ENCODE peak calls at places on chromosomes 16 and 17, in six cellular contexts. One of them, this sample, is unnamed.

GRCh38 chr16:85782476-85782875 is 16.9 kb downstream of the EMC8 start:
- DNase-seq in mammary epithelial cell: no peak
- DNase-seq in lower lobe of right lung: no peak
- DNase-seq in iPS-NIHi11: no peak
- DNase-seq in stimulated activated CD8-positive, alpha-beta memory T cell treated with anti-CD3 and anti-CD28 coated beads, Interleukin-7, amount 100 ng/mL, for 24 hours: no peak
- DNase-seq in amniotic stem cell: no peak
- DNase-seq in this sample: no peak

GRCh38 chr17:80509311-80509710 is 32.9 kb upstream of the NPTX1 start:
- DNase-seq in mammary epithelial cell: no peak
- DNase-seq in lower lobe of right lung: no peak
- DNase-seq in iPS-NIHi11: no peak
- DNase-seq in stimulated activated CD8-positive, alpha-beta memory T cell treated with anti-CD3 and anti-CD28 coated beads, Interleukin-7, amount 100 ng/mL, for 24 hours: no peak
- DNase-seq in amniotic stem cell: no peak
- DNase-seq in this sample: no peak

GRCh38 chr17:40404003-40404402 is 13.7 kb downstream of the TOP2A start:
- DNase-seq in mammary epithelial cell: no peak
- DNase-seq in lower lobe of right lung: no peak
- DNase-seq in iPS-NIHi11: no peak
- DNase-seq in stimulated activated CD8-positive, alpha-beta memory T cell treated with anti-CD3 and anti-CD28 coated beads, Interleukin-7, amount 100 ng/mL, for 24 hours: no peak
- DNase-seq in amniotic stem cell: no peak
- DNase-seq in this sample: no peak

GRCh38 chr16:55913717-55914116 is 38.5 kb upstream of the CES5A start:
- DNase-seq in mammary epithelial cell: peak; percentile 6
- DNase-seq in lower lobe of right lung: no peak
- DNase-seq in iPS-NIHi11: no peak
- DNase-seq in stimulated activated CD8-positive, alpha-beta memory T cell treated with anti-CD3 and anti-CD28 coated beads, Interleukin-7, amount 100 ng/mL, for 24 hours: no peak
- DNase-seq in amniotic stem cell: no peak
- DNase-seq in this sample: no peak

GRCh38 chr17:42673885-42674754 is 2.7 kb downstream of the PLEKHH3 start:
- DNase-seq in mammary epithelial cell: peak; percentile 31
- DNase-seq in lower lobe of right lung: no peak
- DNase-seq in iPS-NIHi11: peak; percentile 75
- DNase-seq in stimulated activated CD8-positive, alpha-beta memory T cell treated with anti-CD3 and anti-CD28 coated beads, Interleukin-7, amount 100 ng/mL, for 24 hours: no peak
- DNase-seq in amniotic stem cell: no peak
- DNase-seq in this sample: no peak

GRCh38 chr16:84718-85452 is 6.9 kb downstream of the MPG start:
- DNase-seq in mammary epithelial cell: peak; percentile 76
- DNase-seq in lower lobe of right lung: no peak
- DNase-seq in iPS-NIHi11: no peak
- DNase-seq in stimulated activated CD8-positive, alpha-beta memory T cell treated with anti-CD3 and anti-CD28 coated beads, Interleukin-7, amount 100 ng/mL, for 24 hours: peak; percentile 43
- DNase-seq in amniotic stem cell: peak; percentile 75
- DNase-seq in this sample: peak; percentile 93

GRCh38 chr16:30997887-30998711 is 12.3 kb downstream of the STX1B start:
- DNase-seq in mammary epithelial cell: peak; percentile 77
- DNase-seq in lower lobe of right lung: no peak
- DNase-seq in iPS-NIHi11: no peak
- DNase-seq in stimulated activated CD8-positive, alpha-beta memory T cell treated with anti-CD3 and anti-CD28 coated beads, Interleukin-7, amount 100 ng/mL, for 24 hours: no peak
- DNase-seq in amniotic stem cell: peak; percentile 83
- DNase-seq in this sample: peak; percentile 87

GRCh38 chr16:85690469-85691064 is 1.8 kb upstream of the GINS2 start:
- DNase-seq in mammary epithelial cell: no peak
- DNase-seq in lower lobe of right lung: no peak
- DNase-seq in iPS-NIHi11: no peak
- DNase-seq in stimulated activated CD8-positive, alpha-beta memory T cell treated with anti-CD3 and anti-CD28 coated beads, Interleukin-7, amount 100 ng/mL, for 24 hours: no peak
- DNase-seq in amniotic stem cell: no peak
- DNase-seq in this sample: no peak

GRCh38 chr16:381788-382717 is at the start of gene PGAP6:
- DNase-seq in mammary epithelial cell: no peak
- DNase-seq in lower lobe of right lung: peak; percentile 72
- DNase-seq in iPS-NIHi11: peak; percentile 88
- DNase-seq in stimulated activated CD8-positive, alpha-beta memory T cell treated with anti-CD3 and anti-CD28 coated beads, Interleukin-7, amount 100 ng/mL, for 24 hours: no peak
- DNase-seq in amniotic stem cell: peak; percentile 28
- DNase-seq in this sample: no peak

GRCh38 chr17:80452173-80452915 is 24.1 kb downstream of the NPTX1 start:
- DNase-seq in mammary epithelial cell: no peak
- DNase-seq in lower lobe of right lung: no peak
- DNase-seq in iPS-NIHi11: no peak
- DNase-seq in stimulated activated CD8-positive, alpha-beta memory T cell treated with anti-CD3 and anti-CD28 coated beads, Interleukin-7, amount 100 ng/mL, for 24 hours: no peak
- DNase-seq in amniotic stem cell: no peak
- DNase-seq in this sample: no peak

GRCh38 chr17:73365203-73365933 is 53.6 kb upstream of the CDC42EP4 start:
- DNase-seq in mammary epithelial cell: no peak
- DNase-seq in lower lobe of right lung: no peak
- DNase-seq in iPS-NIHi11: no peak
- DNase-seq in stimulated activated CD8-positive, alpha-beta memory T cell treated with anti-CD3 and anti-CD28 coated beads, Interleukin-7, amount 100 ng/mL, for 24 hours: no peak
- DNase-seq in amniotic stem cell: no peak
- DNase-seq in this sample: no peak

GRCh38 chr16:86735727-86736126 is 157.4 kb downstream of the FOXL1 start:
- DNase-seq in mammary epithelial cell: no peak
- DNase-seq in lower lobe of right lung: no peak
- DNase-seq in iPS-NIHi11: no peak
- DNase-seq in stimulated activated CD8-positive, alpha-beta memory T cell treated with anti-CD3 and anti-CD28 coated beads, Interleukin-7, amount 100 ng/mL, for 24 hours: no peak
- DNase-seq in amniotic stem cell: no peak
- DNase-seq in this sample: no peak

GRCh38 chr17:6549384-6550036 is 6.8 kb downstream of the PITPNM3 start:
- DNase-seq in mammary epithelial cell: no peak
- DNase-seq in lower lobe of right lung: no peak
- DNase-seq in iPS-NIHi11: no peak
- DNase-seq in stimulated activated CD8-positive, alpha-beta memory T cell treated with anti-CD3 and anti-CD28 coated beads, Interleukin-7, amount 100 ng/mL, for 24 hours: no peak
- DNase-seq in amniotic stem cell: no peak
- DNase-seq in this sample: no peak

GRCh38 chr16:2702871-2703745 is 16.9 kb downstream of the PRSS27 start:
- DNase-seq in mammary epithelial cell: no peak
- DNase-seq in lower lobe of right lung: no peak
- DNase-seq in iPS-NIHi11: no peak
- DNase-seq in stimulated activated CD8-positive, alpha-beta memory T cell treated with anti-CD3 and anti-CD28 coated beads, Interleukin-7, amount 100 ng/mL, for 24 hours: no peak
- DNase-seq in amniotic stem cell: no peak
- DNase-seq in this sample: no peak

GRCh38 chr17:7218774-7219173 is 862 bp downstream of the DLG4 start:
- DNase-seq in mammary epithelial cell: no peak
- DNase-seq in lower lobe of right lung: no peak
- DNase-seq in iPS-NIHi11: no peak
- DNase-seq in stimulated activated CD8-positive, alpha-beta memory T cell treated with anti-CD3 and anti-CD28 coated beads, Interleukin-7, amount 100 ng/mL, for 24 hours: no peak
- DNase-seq in amniotic stem cell: no peak
- DNase-seq in this sample: no peak

GRCh38 chr16:29765167-29766032 is 12.7 kb upstream of the ZG16 start:
- DNase-seq in mammary epithelial cell: no peak
- DNase-seq in lower lobe of right lung: peak; percentile 84
- DNase-seq in iPS-NIHi11: no peak
- DNase-seq in stimulated activated CD8-positive, alpha-beta memory T cell treated with anti-CD3 and anti-CD28 coated beads, Interleukin-7, amount 100 ng/mL, for 24 hours: no peak
- DNase-seq in amniotic stem cell: no peak
- DNase-seq in this sample: no peak

GRCh38 chr17:4849011-4849536 is 15.9 kb downstream of the MINK1 start:
- DNase-seq in mammary epithelial cell: peak; percentile 89
- DNase-seq in lower lobe of right lung: no peak
- DNase-seq in iPS-NIHi11: no peak
- DNase-seq in stimulated activated CD8-positive, alpha-beta memory T cell treated with anti-CD3 and anti-CD28 coated beads, Interleukin-7, amount 100 ng/mL, for 24 hours: no peak
- DNase-seq in amniotic stem cell: peak; percentile 67
- DNase-seq in this sample: peak; percentile 58

GRCh38 chr17:5975651-5976050 is 94.5 kb upstream of the WSCD1 start:
- DNase-seq in mammary epithelial cell: no peak
- DNase-seq in lower lobe of right lung: no peak
- DNase-seq in iPS-NIHi11: no peak
- DNase-seq in stimulated activated CD8-positive, alpha-beta memory T cell treated with anti-CD3 and anti-CD28 coated beads, Interleukin-7, amount 100 ng/mL, for 24 hours: no peak
- DNase-seq in amniotic stem cell: no peak
- DNase-seq in this sample: no peak

GRCh38 chr16:87715658-87716057 is 50.1 kb downstream of the KLHDC4 start:
- DNase-seq in mammary epithelial cell: no peak
- DNase-seq in lower lobe of right lung: no peak
- DNase-seq in iPS-NIHi11: no peak
- DNase-seq in stimulated activated CD8-positive, alpha-beta memory T cell treated with anti-CD3 and anti-CD28 coated beads, Interleukin-7, amount 100 ng/mL, for 24 hours: no peak
- DNase-seq in amniotic stem cell: no peak
- DNase-seq in this sample: no peak

GRCh38 chr17:31092475-31093064 is 2.2 kb upstream of the NF1 start:
- DNase-seq in mammary epithelial cell: no peak
- DNase-seq in lower lobe of right lung: no peak
- DNase-seq in iPS-NIHi11: no peak
- DNase-seq in stimulated activated CD8-positive, alpha-beta memory T cell treated with anti-CD3 and anti-CD28 coated beads, Interleukin-7, amount 100 ng/mL, for 24 hours: no peak
- DNase-seq in amniotic stem cell: no peak
- DNase-seq in this sample: no peak

GRCh38 chr17:58367462-58367861 is 15.5 kb upstream of the SUPT4H1 start:
- DNase-seq in mammary epithelial cell: no peak
- DNase-seq in lower lobe of right lung: no peak
- DNase-seq in iPS-NIHi11: no peak
- DNase-seq in stimulated activated CD8-positive, alpha-beta memory T cell treated with anti-CD3 and anti-CD28 coated beads, Interleukin-7, amount 100 ng/mL, for 24 hours: no peak
- DNase-seq in amniotic stem cell: no peak
- DNase-seq in this sample: no peak

GRCh38 chr17:29584452-29585079 is 4.9 kb downstream of the GIT1 start:
- DNase-seq in mammary epithelial cell: no peak
- DNase-seq in lower lobe of right lung: peak; percentile 48
- DNase-seq in iPS-NIHi11: no peak
- DNase-seq in stimulated activated CD8-positive, alpha-beta memory T cell treated with anti-CD3 and anti-CD28 coated beads, Interleukin-7, amount 100 ng/mL, for 24 hours: no peak
- DNase-seq in amniotic stem cell: no peak
- DNase-seq in this sample: no peak

GRCh38 chr16:55513616-55514015 is 4.7 kb downstream of the LPCAT2 start:
- DNase-seq in mammary epithelial cell: no peak
- DNase-seq in lower lobe of right lung: no peak
- DNase-seq in iPS-NIHi11: no peak
- DNase-seq in stimulated activated CD8-positive, alpha-beta memory T cell treated with anti-CD3 and anti-CD28 coated beads, Interleukin-7, amount 100 ng/mL, for 24 hours: no peak
- DNase-seq in amniotic stem cell: no peak
- DNase-seq in this sample: no peak

GRCh38 chr17:2337152-2337810 is at the start of gene SGSM2:
- DNase-seq in mammary epithelial cell: no peak
- DNase-seq in lower lobe of right lung: peak; percentile 79
- DNase-seq in iPS-NIHi11: peak; percentile 79
- DNase-seq in stimulated activated CD8-positive, alpha-beta memory T cell treated with anti-CD3 and anti-CD28 coated beads, Interleukin-7, amount 100 ng/mL, for 24 hours: peak; percentile 42
- DNase-seq in amniotic stem cell: peak; percentile 12
- DNase-seq in this sample: no peak

GRCh38 chr16:4217246-4218131 is 24.4 kb downstream of the SRL start:
- DNase-seq in mammary epithelial cell: no peak
- DNase-seq in lower lobe of right lung: no peak
- DNase-seq in iPS-NIHi11: peak; percentile 60
- DNase-seq in stimulated activated CD8-positive, alpha-beta memory T cell treated with anti-CD3 and anti-CD28 coated beads, Interleukin-7, amount 100 ng/mL, for 24 hours: no peak
- DNase-seq in amniotic stem cell: no peak
- DNase-seq in this sample: no peak

GRCh38 chr17:61470530-61471136 is 18.4 kb downstream of the TBX4 start:
- DNase-seq in mammary epithelial cell: no peak
- DNase-seq in lower lobe of right lung: no peak
- DNase-seq in iPS-NIHi11: no peak
- DNase-seq in stimulated activated CD8-positive, alpha-beta memory T cell treated with anti-CD3 and anti-CD28 coated beads, Interleukin-7, amount 100 ng/mL, for 24 hours: no peak
- DNase-seq in amniotic stem cell: no peak
- DNase-seq in this sample: no peak

GRCh38 chr17:14303343-14304221 is 2.7 kb downstream of the HS3ST3B1 start:
- DNase-seq in mammary epithelial cell: no peak
- DNase-seq in lower lobe of right lung: no peak
- DNase-seq in iPS-NIHi11: no peak
- DNase-seq in stimulated activated CD8-positive, alpha-beta memory T cell treated with anti-CD3 and anti-CD28 coated beads, Interleukin-7, amount 100 ng/mL, for 24 hours: no peak
- DNase-seq in amniotic stem cell: no peak
- DNase-seq in this sample: no peak

GRCh38 chr16:81106826-81107503 is 10.8 kb upstream of the GCSH start:
- DNase-seq in mammary epithelial cell: no peak
- DNase-seq in lower lobe of right lung: no peak
- DNase-seq in iPS-NIHi11: no peak
- DNase-seq in stimulated activated CD8-positive, alpha-beta memory T cell treated with anti-CD3 and anti-CD28 coated beads, Interleukin-7, amount 100 ng/mL, for 24 hours: no peak
- DNase-seq in amniotic stem cell: no peak
- DNase-seq in this sample: no peak

GRCh38 chr16:50331570-50331969 is 37.2 kb downstream of the BRD7 start:
- DNase-seq in mammary epithelial cell: no peak
- DNase-seq in lower lobe of right lung: no peak
- DNase-seq in iPS-NIHi11: no peak
- DNase-seq in stimulated activated CD8-positive, alpha-beta memory T cell treated with anti-CD3 and anti-CD28 coated beads, Interleukin-7, amount 100 ng/mL, for 24 hours: no peak
- DNase-seq in amniotic stem cell: no peak
- DNase-seq in this sample: no peak

GRCh38 chr16:17273142-17273561 is 197.6 kb downstream of the XYLT1 start:
- DNase-seq in mammary epithelial cell: peak; percentile 78
- DNase-seq in lower lobe of right lung: no peak
- DNase-seq in iPS-NIHi11: no peak
- DNase-seq in stimulated activated CD8-positive, alpha-beta memory T cell treated with anti-CD3 and anti-CD28 coated beads, Interleukin-7, amount 100 ng/mL, for 24 hours: peak; percentile 5
- DNase-seq in amniotic stem cell: peak; percentile 75
- DNase-seq in this sample: peak; percentile 85

GRCh38 chr17:9520649-9521435 is 54.8 kb downstream of the STX8 start:
- DNase-seq in mammary epithelial cell: no peak
- DNase-seq in lower lobe of right lung: no peak
- DNase-seq in iPS-NIHi11: no peak
- DNase-seq in stimulated activated CD8-positive, alpha-beta memory T cell treated with anti-CD3 and anti-CD28 coated beads, Interleukin-7, amount 100 ng/mL, for 24 hours: no peak
- DNase-seq in amniotic stem cell: no peak
- DNase-seq in this sample: no peak

GRCh38 chr16:74896389-74897370 is 88.2 kb downstream of the WDR59 start:
- DNase-seq in mammary epithelial cell: peak; percentile 62
- DNase-seq in lower lobe of right lung: no peak
- DNase-seq in iPS-NIHi11: no peak
- DNase-seq in stimulated activated CD8-positive, alpha-beta memory T cell treated with anti-CD3 and anti-CD28 coated beads, Interleukin-7, amount 100 ng/mL, for 24 hours: no peak
- DNase-seq in amniotic stem cell: peak; percentile 48
- DNase-seq in this sample: peak; percentile 71

GRCh38 chr17:81966343-81967243 is 5.6 kb upstream of the NOTUM start:
- DNase-seq in mammary epithelial cell: no peak
- DNase-seq in lower lobe of right lung: peak; percentile 69
- DNase-seq in iPS-NIHi11: peak; percentile 72
- DNase-seq in stimulated activated CD8-positive, alpha-beta memory T cell treated with anti-CD3 and anti-CD28 coated beads, Interleukin-7, amount 100 ng/mL, for 24 hours: no peak
- DNase-seq in amniotic stem cell: no peak
- DNase-seq in this sample: no peak

GRCh38 chr17:4610162-4610561 is 25.8 kb downstream of the SMTNL2 start:
- DNase-seq in mammary epithelial cell: no peak
- DNase-seq in lower lobe of right lung: no peak
- DNase-seq in iPS-NIHi11: no peak
- DNase-seq in stimulated activated CD8-positive, alpha-beta memory T cell treated with anti-CD3 and anti-CD28 coated beads, Interleukin-7, amount 100 ng/mL, for 24 hours: no peak
- DNase-seq in amniotic stem cell: no peak
- DNase-seq in this sample: no peak

GRCh38 chr16:11411059-11411550 is 65.8 kb downstream of the RMI2 start:
- DNase-seq in mammary epithelial cell: no peak
- DNase-seq in lower lobe of right lung: no peak
- DNase-seq in iPS-NIHi11: no peak
- DNase-seq in stimulated activated CD8-positive, alpha-beta memory T cell treated with anti-CD3 and anti-CD28 coated beads, Interleukin-7, amount 100 ng/mL, for 24 hours: no peak
- DNase-seq in amniotic stem cell: no peak
- DNase-seq in this sample: no peak

GRCh38 chr17:42304187-42305030 is 16.1 kb downstream of the STAT5A start:
- DNase-seq in mammary epithelial cell: no peak
- DNase-seq in lower lobe of right lung: no peak
- DNase-seq in iPS-NIHi11: no peak
- DNase-seq in stimulated activated CD8-positive, alpha-beta memory T cell treated with anti-CD3 and anti-CD28 coated beads, Interleukin-7, amount 100 ng/mL, for 24 hours: no peak
- DNase-seq in amniotic stem cell: no peak
- DNase-seq in this sample: no peak